ENCODE peak calls at places on chromosomes 3 and 15, in four cellular contexts. U is IMR-90, D is Calu3, M is upper lobe of right lung. N is an unnamed sample.

GRCh38 chr3:61821823-61822251 is 260.5 kb downstream of the PTPRG start:
- DNase-seq in M (no peak), D (no peak), U (peak; percentile 19), N (no peak)

GRCh38 chr15:98727115-98728040 is 79.0 kb downstream of the IGF1R start:
- DNase-seq in U (peak; percentile 93), D (peak; percentile 97), M (peak; percentile 90), N (peak; percentile 87)

GRCh38 chr15:31455499-31455898 is 128.9 kb downstream of the KLF13 start:
- DNase-seq in D (no peak), U (no peak), M (no peak), N (no peak)

GRCh38 chr3:195025056-195025880 is 245.7 kb downstream of the XXYLT1 start:
- DNase-seq in M (peak; percentile 25), D (no peak), U (no peak), N (no peak)

GRCh38 chr3:124373524-124373923 is 356.7 kb upstream of the UMPS start:
- DNase-seq in D (no peak), M (no peak), U (no peak), N (no peak)

GRCh38 chr3:124395584-124396340 is 334.5 kb upstream of the UMPS start:
- DNase-seq in M (no peak), D (no peak), U (peak; percentile 6), N (peak; percentile 92)

GRCh38 chr3:17009831-17010230 is 125.1 kb downstream of the PLCL2 start:
- DNase-seq in U (no peak), D (no peak), M (no peak), N (no peak)

GRCh38 chr3:13475871-13476590 is 4.1 kb upstream of the HDAC11 start:
- DNase-seq in M (peak; percentile 52), U (no peak), D (no peak), N (no peak)

GRCh38 chr3:85603378-85603777 is 644.6 kb downstream of the CADM2 start:
- DNase-seq in U (no peak), M (no peak), D (peak; percentile 2), N (no peak)

GRCh38 chr3:57731311-57731710 is 24.8 kb upstream of the SLMAP start:
- DNase-seq in D (no peak), U (peak; percentile 13), M (no peak), N (no peak)

GRCh38 chr15:73647259-73648026 is 14.3 kb upstream of the NPTN start:
- DNase-seq in U (no peak), D (peak; percentile 44), M (no peak), N (no peak)

GRCh38 chr15:36506733-36507356 is 72.6 kb upstream of the CDIN1 start:
- DNase-seq in M (no peak), U (no peak), D (peak; percentile 0), N (no peak)

GRCh38 chr3:71753716-71754609 is at the start of gene GPR27:
- DNase-seq in D (peak; percentile 33), M (peak; percentile 70), U (peak; percentile 12), N (peak; percentile 45)

GRCh38 chr3:108393128-108393900 is 97.0 kb downstream of the HHLA2 start:
- DNase-seq in U (no peak), M (no peak), D (no peak), N (no peak)

GRCh38 chr15:52080031-52080430 is 32.5 kb downstream of the BCL2L10 start:
- DNase-seq in M (no peak), U (no peak), D (no peak), N (no peak)

GRCh38 chr3:164533275-164533674 is 545.0 kb downstream of the SI start:
- DNase-seq in D (no peak), U (no peak), M (no peak), N (no peak)

GRCh38 chr15:79007066-79007465 is 62.2 kb upstream of the CTSH start:
- DNase-seq in U (peak; percentile 50), M (no peak), D (peak; percentile 43), N (peak; percentile 60)

GRCh38 chr3:149216195-149216869 is 5.3 kb downstream of the CP start:
- DNase-seq in M (no peak), U (no peak), D (peak; percentile 35), N (peak; percentile 53)

GRCh38 chr3:171339606-171340005 is 120.6 kb downstream of the TNIK start:
- DNase-seq in U (no peak), M (peak; percentile 90), D (no peak), N (no peak)

GRCh38 chr3:29280675-29281264 is at the start of gene RBMS3:
- DNase-seq in D (peak; percentile 66), U (peak; percentile 97), M (peak; percentile 87), N (peak; percentile 82)

GRCh38 chr3:152976232-152976631 is 141.3 kb downstream of the P2RY1 start:
- DNase-seq in D (no peak), M (no peak), U (no peak), N (no peak)

GRCh38 chr3:124639406-124640237 is 90.6 kb upstream of the UMPS start:
- DNase-seq in M (no peak), D (no peak), U (no peak), N (no peak)

GRCh38 chr3:168707900-168708299 is 612.2 kb upstream of the GOLIM4 start:
- DNase-seq in U (no peak), D (no peak), M (no peak), N (no peak)

GRCh38 chr15:64070965-64071851 is 22.4 kb downstream of the CIAO2A start:
- DNase-seq in M (no peak), U (peak; percentile 88), D (no peak), N (no peak)

GRCh38 chr15:31364301-31365031 is 37.8 kb downstream of the KLF13 start:
- DNase-seq in D (no peak), U (no peak), M (no peak), N (peak; percentile 80)

GRCh38 chr3:111998661-111999641 is at the start of gene TAGLN3:
- DNase-seq in M (no peak), D (peak; percentile 26), U (no peak), N (peak; percentile 62)

GRCh38 chr3:197181751-197182150 is 116.7 kb downstream of the DLG1 start:
- DNase-seq in U (peak; percentile 72), M (no peak), D (no peak), N (peak; percentile 64)

GRCh38 chr3:155013427-155013826 is 66.7 kb upstream of the MME start:
- DNase-seq in D (no peak), M (no peak), U (no peak), N (no peak)

GRCh38 chr15:55277116-55277564 is 12.5 kb downstream of the RAB27A start:
- DNase-seq in U (peak; percentile 82), M (no peak), D (no peak), N (no peak)

GRCh38 chr3:155745795-155746550 is 1.1 kb upstream of the PLCH1 start:
- DNase-seq in M (peak; percentile 69), D (peak; percentile 43), U (no peak), N (peak; percentile 24)

GRCh38 chr15:68764090-68764489 is 56.6 kb downstream of the ANP32A start:
- DNase-seq in D (no peak), U (no peak), M (no peak), N (no peak)

GRCh38 chr3:193996641-193997089 is 139.3 kb upstream of the HES1 start:
- DNase-seq in U (no peak), M (no peak), D (no peak), N (no peak)

GRCh38 chr15:43212951-43213350 is 7.9 kb downstream of the EPB42 start:
- DNase-seq in U (no peak), M (no peak), D (no peak), N (no peak)

DNA sequence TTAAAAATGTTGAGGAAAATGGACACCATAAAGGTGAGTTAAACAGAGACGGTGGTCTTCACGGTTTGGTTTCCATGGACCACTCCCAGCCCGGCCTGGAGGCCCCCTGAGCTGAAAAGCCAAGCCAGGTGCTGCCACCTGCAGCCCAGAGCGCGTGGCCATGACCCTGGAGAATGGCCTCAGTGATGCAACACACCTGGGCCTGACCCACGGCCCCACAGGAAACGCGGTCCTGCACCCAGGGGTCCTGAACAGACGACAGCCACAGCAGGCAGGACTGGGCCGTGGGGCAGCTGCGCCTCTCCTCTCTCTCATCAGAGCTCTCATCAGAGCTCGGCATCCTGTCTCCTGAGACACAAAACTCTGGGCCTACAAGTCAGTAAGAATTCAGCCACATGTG is 64.1 kb downstream of the NIPA2 start:
- DNase-seq in U (no peak), M (no peak), D (no peak), N (no peak)
- TF ChIP-seq CTCF in U (no peak), M (no peak), D (no peak), N (peak; percentile 4)

DNA sequence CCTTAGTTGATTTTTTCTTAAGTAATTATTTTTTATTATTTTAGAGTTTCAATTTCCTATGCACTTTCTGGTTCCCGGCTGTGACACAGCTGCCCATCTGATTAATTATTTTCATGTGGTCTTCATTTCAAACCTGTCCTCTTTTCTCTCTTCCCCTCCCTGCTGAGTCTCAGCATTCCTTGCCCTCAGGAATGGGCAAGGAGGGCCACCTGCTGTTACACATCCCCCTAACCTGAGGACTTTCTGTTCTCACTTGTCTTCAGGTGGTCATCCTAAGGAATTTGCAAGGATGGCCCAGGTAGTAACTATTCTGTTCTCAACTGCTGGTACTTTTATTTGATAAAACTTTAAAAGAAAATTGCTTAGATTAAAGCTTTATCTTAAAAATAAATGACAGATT is 545.0 kb downstream of the OTOL1 start:
- DNase-seq in U (no peak), D (peak; percentile 13), M (no peak), N (no peak)
- TF ChIP-seq CTCF in U (no peak), D (no peak), M (no peak), N (no peak)

GRCh38 chr3:109545746-109546145 is 208.4 kb upstream of the DPPA4 start:
- DNase-seq in M (no peak), U (no peak), D (no peak), N (no peak)
- TF ChIP-seq CTCF in M (no peak), U (no peak), D (no peak), N (no peak)

DNA sequence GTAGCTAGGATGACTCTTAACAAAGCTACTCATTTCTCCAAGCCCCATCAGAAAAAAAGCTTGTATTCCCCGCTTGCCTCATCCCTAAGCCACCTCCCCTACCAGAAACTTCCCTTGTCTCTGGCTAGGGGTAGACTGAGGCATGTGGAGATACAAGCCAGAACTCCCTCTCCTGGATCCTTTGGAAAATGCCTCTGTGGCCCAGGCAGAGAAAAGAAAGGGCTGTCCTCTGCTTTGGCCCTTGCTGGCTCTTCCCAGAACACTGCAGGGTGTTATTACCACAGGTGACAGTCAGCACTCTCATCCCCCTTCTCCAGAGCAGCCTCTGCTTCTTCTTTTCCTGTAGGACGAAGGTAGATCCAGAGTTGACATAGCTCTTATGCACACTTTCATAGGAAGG is 15.2 kb downstream of the RMDN3 start:
- DNase-seq in U (no peak), M (no peak), D (no peak), N (no peak)
- TF ChIP-seq CTCF in U (peak; percentile 3), M (no peak), D (no peak), N (no peak)